ENCODE peak calls at places on chromosomes 3 and 15, in seven cellular contexts. P is body of pancreas, E is mesenchymal stem cell, C is colonic mucosa, O is heart right ventricle, L is right lobe of liver, I is cardiac muscle cell. D is an unnamed sample.

GRCh38 chr3:45666729-45667440 is 22.3 kb upstream of the SACM1L start:
- DNase-seq in P (no peak), E (peak; percentile 31), C (no peak), O (peak; percentile 68), L (no peak), I (peak; percentile 69), D (peak; percentile 77)

GRCh38 chr15:90035095-90035834 is 34.1 kb downstream of the ZNF710 start:
- DNase-seq in P (peak; percentile 60), E (peak; percentile 81), C (peak; percentile 58), O (peak; percentile 51), L (peak; percentile 69), I (peak; percentile 74), D (peak; percentile 75)

GRCh38 chr3:194339356-194339755 is 11.8 kb downstream of the CPN2 start:
- DNase-seq in P (no peak), E (no peak), C (no peak), O (no peak), L (no peak), I (no peak), D (no peak)

GRCh38 chr3:143070977-143071551 is 48.5 kb upstream of the CHST2 start:
- DNase-seq in P (no peak), E (peak; percentile 95), C (peak; percentile 30), O (no peak), L (no peak), I (peak; percentile 58), D (no peak)

GRCh38 chr3:192887701-192888100 is 30.0 kb downstream of the MB21D2 start:
- DNase-seq in P (no peak), E (no peak), C (no peak), O (no peak), L (no peak), I (no peak), D (no peak)

GRCh38 chr3:185439745-185440466 is 58.9 kb downstream of the TMEM41A start:
- DNase-seq in P (no peak), E (no peak), C (no peak), O (no peak), L (no peak), I (no peak), D (no peak)

GRCh38 chr3:52299815-52300611 is 12.4 kb downstream of the GLYCTK start:
- DNase-seq in P (peak; percentile 70), E (peak; percentile 71), C (no peak), O (peak; percentile 72), L (peak; percentile 59), I (peak; percentile 47), D (peak; percentile 81)

GRCh38 chr3:195075199-195075940 is 195.6 kb downstream of the XXYLT1 start:
- DNase-seq in P (no peak), E (no peak), C (no peak), O (no peak), L (peak; percentile 13), I (peak; percentile 33), D (no peak)

GRCh38 chr15:47685141-47685870 is 32.0 kb upstream of the SEMA6D start:
- DNase-seq in P (no peak), E (no peak), C (no peak), O (no peak), L (no peak), I (no peak), D (no peak)

GRCh38 chr3:195613468-195614069 is 29.8 kb upstream of the APOD start:
- DNase-seq in P (no peak), E (no peak), C (no peak), O (no peak), L (no peak), I (no peak), D (no peak)

GRCh38 chr3:133745108-133745507 is 1.1 kb upstream of the TF start:
- DNase-seq in P (no peak), E (no peak), C (no peak), O (no peak), L (no peak), I (no peak), D (no peak)

GRCh38 chr3:13242364-13242737 is 169.1 kb upstream of the IQSEC1 start:
- DNase-seq in P (no peak), E (no peak), C (no peak), O (no peak), L (no peak), I (no peak), D (no peak)

GRCh38 chr3:106092792-106093191 is 224.0 kb upstream of the CBLB start:
- DNase-seq in P (no peak), E (no peak), C (no peak), O (no peak), L (no peak), I (no peak), D (no peak)

GRCh38 chr15:68279218-68279533 is 1.6 kb downstream of the FEM1B start:
- DNase-seq in P (no peak), E (no peak), C (no peak), O (no peak), L (no peak), I (no peak), D (no peak)

GRCh38 chr15:89728254-89728653 is 22.8 kb downstream of the MESP1 start:
- DNase-seq in P (no peak), E (peak; percentile 77), C (no peak), O (no peak), L (no peak), I (peak; percentile 97), D (no peak)

GRCh38 chr3:111249421-111249820 is 177.8 kb downstream of the NECTIN3 start:
- DNase-seq in P (no peak), E (no peak), C (no peak), O (no peak), L (no peak), I (no peak), D (no peak)

GRCh38 chr15:39579487-39580116 is 1.3 kb upstream of the THBS1 start:
- DNase-seq in P (peak; percentile 50), E (peak; percentile 96), C (no peak), O (peak; percentile 78), L (peak; percentile 84), I (peak; percentile 95), D (peak; percentile 88)

GRCh38 chr15:40006646-40007045 is 32.3 kb downstream of the SRP14 start:
- DNase-seq in P (no peak), E (peak; percentile 51), C (no peak), O (no peak), L (no peak), I (no peak), D (no peak)

GRCh38 chr3:132265008-132265407 is 52.2 kb upstream of the ACP3 start:
- DNase-seq in P (no peak), E (no peak), C (no peak), O (no peak), L (no peak), I (no peak), D (no peak)

GRCh38 chr3:176352716-176353334 is 844.5 kb downstream of the TBL1XR1 start:
- DNase-seq in P (no peak), E (peak; percentile 12), C (no peak), O (no peak), L (no peak), I (no peak), D (no peak)

GRCh38 chr15:59616390-59616789 is 4.8 kb downstream of the GCNT3 start:
- DNase-seq in P (no peak), E (no peak), C (peak; percentile 63), O (no peak), L (no peak), I (no peak), D (no peak)

GRCh38 chr15:46848704-46849103 is 868.6 kb upstream of the SEMA6D start:
- DNase-seq in P (no peak), E (peak; percentile 83), C (no peak), O (no peak), L (no peak), I (no peak), D (no peak)

GRCh38 chr3:49724586-49724985 is 835 bp upstream of the GMPPB start:
- DNase-seq in P (no peak), E (no peak), C (no peak), O (no peak), L (no peak), I (no peak), D (no peak)

GRCh38 chr3:114121996-114122709 is 56.7 kb downstream of the DRD3 start:
- DNase-seq in P (no peak), E (peak; percentile 73), C (no peak), O (peak; percentile 60), L (no peak), I (peak; percentile 63), D (peak; percentile 30)

DNA sequence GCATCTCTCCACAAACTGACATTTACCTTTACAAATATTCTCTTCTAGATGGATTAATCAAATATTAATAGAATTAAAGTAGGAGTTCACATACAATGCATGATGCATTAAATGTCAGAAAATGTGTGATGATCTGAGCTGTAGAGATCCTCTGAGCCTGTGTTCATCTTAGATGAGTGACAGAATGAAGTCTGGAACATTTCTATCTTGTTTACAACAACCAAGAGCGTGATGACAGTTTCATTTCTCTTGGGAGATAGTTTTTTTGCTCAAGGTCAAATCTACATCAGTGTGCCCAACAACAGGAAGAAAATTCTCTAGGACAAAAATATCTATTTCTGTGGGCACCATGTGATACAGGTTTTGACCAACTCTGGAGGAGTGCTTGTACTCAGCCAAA is 211.9 kb downstream of the MYRIP start:
- DNase-seq in P (no peak), E (no peak), C (no peak), O (no peak), L (no peak), I (no peak), D (no peak)
- H3K4me1 ChIP-seq in P (no peaks in the 10 kb centered on the region), E (no peaks in the 10 kb centered on the region), C (no peaks in the 10 kb centered on the region), O (peaks cover 7% of the 10 kb centered on the region), L (no peaks in the 10 kb centered on the region), I (no peaks in the 10 kb centered on the region), D (no peaks in the 10 kb centered on the region)

GRCh38 chr15:60695713-60696522 is 217.0 kb upstream of the ICE2 start:
- DNase-seq in P (no peak), E (peak; percentile 46), C (no peak), O (no peak), L (no peak), I (no peak), D (no peak)
- H3K4me1 ChIP-seq in P (peaks cover 11% of the 10 kb centered on the region), E (no peaks in the 10 kb centered on the region), C (no peaks in the 10 kb centered on the region), O (peaks cover 9% of the 10 kb centered on the region), L (no peaks in the 10 kb centered on the region), I (no peaks in the 10 kb centered on the region), D (no peaks in the 10 kb centered on the region)

DNA sequence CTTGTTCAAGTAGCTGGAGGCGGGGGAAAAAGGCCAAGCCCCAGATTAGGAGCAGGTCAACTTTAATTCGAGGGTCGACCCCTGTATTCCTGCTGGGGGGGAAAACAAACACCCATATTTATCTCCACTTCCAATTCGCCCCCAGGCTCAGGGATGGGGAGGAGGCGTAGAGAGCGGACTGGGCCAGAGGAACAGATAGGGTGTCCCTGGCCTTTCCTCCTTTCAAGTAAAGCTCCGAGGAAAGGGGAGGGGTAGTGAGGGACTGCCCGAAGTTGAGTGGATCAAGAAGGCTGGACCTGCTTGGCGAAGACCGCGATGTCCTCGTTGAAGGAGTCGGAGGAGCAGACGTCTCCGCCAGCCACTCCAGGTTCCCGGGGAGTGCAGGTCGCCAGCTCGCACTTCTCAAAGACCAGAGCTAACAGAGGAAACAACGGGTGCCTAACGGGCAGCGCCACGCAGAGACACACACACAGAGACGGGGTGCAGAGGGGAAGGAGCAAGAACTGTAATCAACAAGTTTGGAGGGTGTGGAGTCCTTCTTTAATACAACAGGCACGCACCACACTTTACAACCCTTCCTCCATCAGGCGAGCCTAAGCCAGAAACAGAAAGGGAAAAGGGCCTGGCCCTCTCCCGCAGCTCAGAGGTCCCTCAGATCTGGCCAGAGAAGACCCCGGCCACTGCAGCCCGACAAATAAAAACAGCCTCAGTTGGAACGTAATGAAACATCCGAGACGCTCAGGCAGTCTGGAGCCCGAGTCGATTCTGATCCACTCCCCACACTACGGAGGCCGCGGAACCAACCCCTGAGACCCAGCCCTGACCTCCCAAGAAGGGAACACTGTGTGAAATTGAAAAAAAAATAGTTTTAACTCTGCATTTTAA is 4.1 kb downstream of the MEIS2 start:
- DNase-seq in P (no peak), E (peak; percentile 58), C (no peak), O (no peak), L (no peak), I (peak; percentile 68), D (peak; percentile 41)
- H3K4me1 ChIP-seq in P (peaks cover 6% of the 10 kb centered on the region), E (peaks cover 6% of the 10 kb centered on the region), C (no peaks in the 10 kb centered on the region), O (peaks cover 32% of the 10 kb centered on the region), L (no peaks in the 10 kb centered on the region), I (peaks cover 23% of the 10 kb centered on the region), D (no peaks in the 10 kb centered on the region)

GRCh38 chr3:71062037-71062919 is 521.2 kb downstream of the FOXP1 start:
- DNase-seq in P (no peak), E (peak; percentile 46), C (no peak), O (no peak), L (no peak), I (peak; percentile 73), D (no peak)
- H3K4me1 ChIP-seq in P (peaks cover 73% of the 10 kb centered on the region), E (peaks cover 6% of the 10 kb centered on the region), C (peaks cover 6% of the 10 kb centered on the region), O (peaks cover 70% of the 10 kb centered on the region), L (peaks cover 3% of the 10 kb centered on the region), I (peaks cover 66% of the 10 kb centered on the region), D (peaks cover 76% of the 10 kb centered on the region)